ENCODE peak calls at places on chromosomes 1 and 21, in nine cellular contexts. One of them, this sample, is unnamed.

GRCh38 chr1:237154173-237154572 is 112.2 kb downstream of the RYR2 start:
- DNase-seq in Peyer's patch: no peak
- DNase-seq in left ventricle myocardium inferior: no peak
- DNase-seq in SK-N-SH: no peak
- DNase-seq in PC-9: no peak
- DNase-seq in heart right ventricle: no peak
- DNase-seq in K562: no peak
- DNase-seq in mammary epithelial cell: peak; percentile 56
- DNase-seq in neural progenitor cell: no peak
- DNase-seq in this sample: no peak

GRCh38 chr1:237713886-237714285 is 176.8 kb downstream of the ZP4 start:
- DNase-seq in Peyer's patch: no peak
- DNase-seq in left ventricle myocardium inferior: no peak
- DNase-seq in SK-N-SH: no peak
- DNase-seq in PC-9: no peak
- DNase-seq in heart right ventricle: no peak
- DNase-seq in K562: no peak
- DNase-seq in mammary epithelial cell: no peak
- DNase-seq in neural progenitor cell: no peak
- DNase-seq in this sample: no peak

GRCh38 chr1:202106340-202107284 is 16.1 kb upstream of the GPR37L1 start:
- DNase-seq in Peyer's patch: peak; percentile 92
- DNase-seq in left ventricle myocardium inferior: no peak
- DNase-seq in SK-N-SH: no peak
- DNase-seq in PC-9: peak; percentile 97
- DNase-seq in heart right ventricle: no peak
- DNase-seq in K562: peak; percentile 88
- DNase-seq in mammary epithelial cell: peak; percentile 78
- DNase-seq in neural progenitor cell: no peak
- DNase-seq in this sample: peak; percentile 91

GRCh38 chr1:212864201-212864600 is 6.1 kb downstream of the FLVCR1 start:
- DNase-seq in Peyer's patch: no peak
- DNase-seq in left ventricle myocardium inferior: no peak
- DNase-seq in SK-N-SH: no peak
- DNase-seq in PC-9: no peak
- DNase-seq in heart right ventricle: no peak
- DNase-seq in K562: no peak
- DNase-seq in mammary epithelial cell: no peak
- DNase-seq in neural progenitor cell: no peak
- DNase-seq in this sample: no peak

GRCh38 chr21:33402011-33402979 is 918 bp upstream of the IFNGR2 start:
- DNase-seq in Peyer's patch: peak; percentile 63
- DNase-seq in left ventricle myocardium inferior: peak; percentile 65
- DNase-seq in SK-N-SH: peak; percentile 78
- DNase-seq in PC-9: no peak
- DNase-seq in heart right ventricle: peak; percentile 65
- DNase-seq in K562: peak; percentile 55
- DNase-seq in mammary epithelial cell: peak; percentile 82
- DNase-seq in neural progenitor cell: peak; percentile 59
- DNase-seq in this sample: peak; percentile 81

GRCh38 chr1:243742814-243743213 is 107.2 kb downstream of the AKT3 start:
- DNase-seq in Peyer's patch: no peak
- DNase-seq in left ventricle myocardium inferior: no peak
- DNase-seq in SK-N-SH: no peak
- DNase-seq in PC-9: no peak
- DNase-seq in heart right ventricle: no peak
- DNase-seq in K562: no peak
- DNase-seq in mammary epithelial cell: peak; percentile 59
- DNase-seq in neural progenitor cell: no peak
- DNase-seq in this sample: no peak

GRCh38 chr1:174262747-174263241 is 103.5 kb downstream of the RABGAP1L start:
- DNase-seq in Peyer's patch: no peak
- DNase-seq in left ventricle myocardium inferior: no peak
- DNase-seq in SK-N-SH: peak; percentile 62
- DNase-seq in PC-9: peak; percentile 6
- DNase-seq in heart right ventricle: no peak
- DNase-seq in K562: peak; percentile 49
- DNase-seq in mammary epithelial cell: peak; percentile 70
- DNase-seq in neural progenitor cell: peak; percentile 56
- DNase-seq in this sample: peak; percentile 28

GRCh38 chr1:16371725-16372124 is 4.7 kb downstream of the SZRD1 start:
- DNase-seq in Peyer's patch: no peak
- DNase-seq in left ventricle myocardium inferior: no peak
- DNase-seq in SK-N-SH: no peak
- DNase-seq in PC-9: no peak
- DNase-seq in heart right ventricle: no peak
- DNase-seq in K562: no peak
- DNase-seq in mammary epithelial cell: no peak
- DNase-seq in neural progenitor cell: no peak
- DNase-seq in this sample: no peak

GRCh38 chr1:230517326-230517725 is 91.2 kb upstream of the PGBD5 start:
- DNase-seq in Peyer's patch: no peak
- DNase-seq in left ventricle myocardium inferior: no peak
- DNase-seq in SK-N-SH: peak; percentile 24
- DNase-seq in PC-9: no peak
- DNase-seq in heart right ventricle: no peak
- DNase-seq in K562: no peak
- DNase-seq in mammary epithelial cell: no peak
- DNase-seq in neural progenitor cell: no peak
- DNase-seq in this sample: no peak
- TF ChIP-seq CTCF in Peyer's patch: no peak
- TF ChIP-seq CTCF in left ventricle myocardium inferior: no peak
- TF ChIP-seq CTCF in SK-N-SH: no peak
- TF ChIP-seq CTCF in PC-9: no peak
- TF ChIP-seq CTCF in heart right ventricle: no peak
- TF ChIP-seq CTCF in K562: no peak
- TF ChIP-seq CTCF in mammary epithelial cell: no peak
- TF ChIP-seq CTCF in neural progenitor cell: no peak
- TF ChIP-seq CTCF in this sample: no peak

GRCh38 chr1:76293831-76294230 is 219.3 kb downstream of the ST6GALNAC3 start:
- DNase-seq in Peyer's patch: no peak
- DNase-seq in left ventricle myocardium inferior: no peak
- DNase-seq in SK-N-SH: no peak
- DNase-seq in PC-9: no peak
- DNase-seq in heart right ventricle: no peak
- DNase-seq in K562: no peak
- DNase-seq in mammary epithelial cell: no peak
- DNase-seq in neural progenitor cell: no peak
- DNase-seq in this sample: no peak

GRCh38 chr1:76291186-76291585 is 216.6 kb downstream of the ST6GALNAC3 start:
- DNase-seq in Peyer's patch: no peak
- DNase-seq in left ventricle myocardium inferior: no peak
- DNase-seq in SK-N-SH: no peak
- DNase-seq in PC-9: no peak
- DNase-seq in heart right ventricle: no peak
- DNase-seq in K562: no peak
- DNase-seq in mammary epithelial cell: no peak
- DNase-seq in neural progenitor cell: peak; percentile 18
- DNase-seq in this sample: no peak

GRCh38 chr1:76292418-76293184 is 218.1 kb downstream of the ST6GALNAC3 start:
- DNase-seq in Peyer's patch: no peak
- DNase-seq in left ventricle myocardium inferior: no peak
- DNase-seq in SK-N-SH: no peak
- DNase-seq in PC-9: no peak
- DNase-seq in heart right ventricle: no peak
- DNase-seq in K562: no peak
- DNase-seq in mammary epithelial cell: no peak
- DNase-seq in neural progenitor cell: no peak
- DNase-seq in this sample: no peak

GRCh38 chr1:76291737-76292136 is 217.2 kb downstream of the ST6GALNAC3 start:
- DNase-seq in Peyer's patch: no peak
- DNase-seq in left ventricle myocardium inferior: no peak
- DNase-seq in SK-N-SH: no peak
- DNase-seq in PC-9: no peak
- DNase-seq in heart right ventricle: no peak
- DNase-seq in K562: no peak
- DNase-seq in mammary epithelial cell: no peak
- DNase-seq in neural progenitor cell: no peak
- DNase-seq in this sample: no peak

GRCh38 chr1:76294470-76295194 is 220.1 kb downstream of the ST6GALNAC3 start:
- DNase-seq in Peyer's patch: no peak
- DNase-seq in left ventricle myocardium inferior: no peak
- DNase-seq in SK-N-SH: no peak
- DNase-seq in PC-9: no peak
- DNase-seq in heart right ventricle: no peak
- DNase-seq in K562: no peak
- DNase-seq in mammary epithelial cell: no peak
- DNase-seq in neural progenitor cell: no peak
- DNase-seq in this sample: no peak
- H3K4me3 ChIP-seq in Peyer's patch: no peak overlapping the region
- H3K4me3 ChIP-seq in left ventricle myocardium inferior: no peak overlapping the region
- H3K4me3 ChIP-seq in SK-N-SH: no peak overlapping the region
- H3K4me3 ChIP-seq in PC-9: no peak overlapping the region
- H3K4me3 ChIP-seq in heart right ventricle: no peak overlapping the region
- H3K4me3 ChIP-seq in K562: no peak overlapping the region
- H3K4me3 ChIP-seq in mammary epithelial cell: no peak overlapping the region
- H3K4me3 ChIP-seq in neural progenitor cell: no peak overlapping the region
- H3K4me3 ChIP-seq in this sample: no peak overlapping the region

GRCh38 chr1:156152628-156153027 is 757 bp upstream of the SEMA4A start:
- DNase-seq in Peyer's patch: no peak
- DNase-seq in left ventricle myocardium inferior: no peak
- DNase-seq in SK-N-SH: no peak
- DNase-seq in PC-9: no peak
- DNase-seq in heart right ventricle: no peak
- DNase-seq in K562: no peak
- DNase-seq in mammary epithelial cell: no peak
- DNase-seq in neural progenitor cell: no peak
- DNase-seq in this sample: no peak

GRCh38 chr1:156153362-156153761 is at the start of gene SEMA4A:
- DNase-seq in Peyer's patch: no peak
- DNase-seq in left ventricle myocardium inferior: no peak
- DNase-seq in SK-N-SH: no peak
- DNase-seq in PC-9: peak; percentile 77
- DNase-seq in heart right ventricle: no peak
- DNase-seq in K562: no peak
- DNase-seq in mammary epithelial cell: peak; percentile 79
- DNase-seq in neural progenitor cell: no peak
- DNase-seq in this sample: no peak

GRCh38 chr1:156150107-156151000 is 3.0 kb upstream of the SEMA4A start:
- DNase-seq in Peyer's patch: no peak
- DNase-seq in left ventricle myocardium inferior: no peak
- DNase-seq in SK-N-SH: peak; percentile 17
- DNase-seq in PC-9: no peak
- DNase-seq in heart right ventricle: no peak
- DNase-seq in K562: no peak
- DNase-seq in mammary epithelial cell: no peak
- DNase-seq in neural progenitor cell: no peak
- DNase-seq in this sample: no peak

GRCh38 chr1:156149374-156150106 is 3.8 kb upstream of the SEMA4A start:
- DNase-seq in Peyer's patch: no peak
- DNase-seq in left ventricle myocardium inferior: no peak
- DNase-seq in SK-N-SH: peak; percentile 12
- DNase-seq in PC-9: no peak
- DNase-seq in heart right ventricle: no peak
- DNase-seq in K562: no peak
- DNase-seq in mammary epithelial cell: no peak
- DNase-seq in neural progenitor cell: peak; percentile 87
- DNase-seq in this sample: no peak

GRCh38 chr1:156151093-156151688 is 2.2 kb upstream of the SEMA4A start:
- DNase-seq in Peyer's patch: no peak
- DNase-seq in left ventricle myocardium inferior: no peak
- DNase-seq in SK-N-SH: no peak
- DNase-seq in PC-9: no peak
- DNase-seq in heart right ventricle: no peak
- DNase-seq in K562: no peak
- DNase-seq in mammary epithelial cell: no peak
- DNase-seq in neural progenitor cell: no peak
- DNase-seq in this sample: no peak
- H3K4me1 ChIP-seq in Peyer's patch: peaks cover 10% of the 10 kb centered on the region
- H3K4me1 ChIP-seq in left ventricle myocardium inferior: peaks cover 10% of the 10 kb centered on the region
- H3K4me1 ChIP-seq in SK-N-SH: peaks cover 9% of the 10 kb centered on the region
- H3K4me1 ChIP-seq in PC-9: peaks cover 15% of the 10 kb centered on the region
- H3K4me1 ChIP-seq in heart right ventricle: peaks cover 7% of the 10 kb centered on the region
- H3K4me1 ChIP-seq in K562: peaks cover 5% of the 10 kb centered on the region
- H3K4me1 ChIP-seq in mammary epithelial cell: peaks cover 29% of the 10 kb centered on the region
- H3K4me1 ChIP-seq in neural progenitor cell: peaks cover 36% of the 10 kb centered on the region
- H3K4me1 ChIP-seq in this sample: no peaks in the 10 kb centered on the region

GRCh38 chr1:209875510-209875909 is 47.7 kb downstream of the UTP25 start:
- DNase-seq in Peyer's patch: no peak
- DNase-seq in left ventricle myocardium inferior: no peak
- DNase-seq in SK-N-SH: no peak
- DNase-seq in PC-9: no peak
- DNase-seq in heart right ventricle: no peak
- DNase-seq in K562: no peak
- DNase-seq in mammary epithelial cell: peak; percentile 69
- DNase-seq in neural progenitor cell: peak; percentile 68
- DNase-seq in this sample: no peak
- TF ChIP-seq CTCF in Peyer's patch: no peak
- TF ChIP-seq CTCF in left ventricle myocardium inferior: peak; percentile 21
- TF ChIP-seq CTCF in SK-N-SH: peak; percentile 63
- TF ChIP-seq CTCF in PC-9: no peak
- TF ChIP-seq CTCF in heart right ventricle: no peak
- TF ChIP-seq CTCF in K562: peak; percentile 28
- TF ChIP-seq CTCF in mammary epithelial cell: peak; percentile 63
- TF ChIP-seq CTCF in neural progenitor cell: peak; percentile 53
- TF ChIP-seq CTCF in this sample: no peak

DNA sequence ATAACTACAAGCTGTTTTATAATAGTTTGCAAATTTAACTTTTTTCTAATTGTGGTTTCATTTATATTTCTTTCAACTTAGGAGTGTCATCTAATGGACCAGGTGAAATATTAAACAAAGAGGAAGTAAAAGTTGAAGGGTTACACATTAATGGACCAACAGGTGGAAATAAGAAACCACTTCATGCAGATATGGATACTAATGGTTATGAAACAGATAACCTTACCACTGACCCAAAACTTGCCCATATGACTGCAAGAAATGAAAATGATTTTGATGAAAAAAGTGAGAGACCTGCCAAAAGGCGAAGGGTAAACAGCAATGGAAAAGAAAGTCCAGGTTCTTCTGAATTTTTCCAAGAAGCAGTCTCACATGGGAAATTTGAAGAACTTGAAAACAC is 59.7 kb downstream of the MIER1 start:
- DNase-seq in Peyer's patch: no peak
- DNase-seq in left ventricle myocardium inferior: no peak
- DNase-seq in SK-N-SH: no peak
- DNase-seq in PC-9: no peak
- DNase-seq in heart right ventricle: no peak
- DNase-seq in K562: no peak
- DNase-seq in mammary epithelial cell: no peak
- DNase-seq in neural progenitor cell: no peak
- DNase-seq in this sample: no peak
- H3K4me3 ChIP-seq in Peyer's patch: no peak overlapping the region
- H3K4me3 ChIP-seq in left ventricle myocardium inferior: no peak overlapping the region
- H3K4me3 ChIP-seq in SK-N-SH: no peak overlapping the region
- H3K4me3 ChIP-seq in PC-9: no peak overlapping the region
- H3K4me3 ChIP-seq in heart right ventricle: no peak overlapping the region
- H3K4me3 ChIP-seq in K562: no peak overlapping the region
- H3K4me3 ChIP-seq in mammary epithelial cell: no peak overlapping the region
- H3K4me3 ChIP-seq in neural progenitor cell: no peak overlapping the region
- H3K4me3 ChIP-seq in this sample: no peak overlapping the region